ENCODE peak calls at places on chromosomes 11 and 22, in six cellular contexts. U is H9, P is PC-9, Q is HCT116, L is OCI-LY7, N is GM23248. E is an unnamed sample. For H4K20me1, the result is how much of the 10 kb centered on the place peaks cover.

GRCh38 chr11:61853698-61854169 is 25.6 kb downstream of the FADS2 start:
- DNase-seq in U (peak), P (no peak), Q (no peak), L (no peak), N (no peak), E (no peak)

GRCh38 chr22:50695421-50696250 is 23.0 kb downstream of the SHANK3 start:
- DNase-seq in U (no peak), P (no peak), Q (no peak), L (no peak), N (no peak), E (no peak)

GRCh38 chr22:29313126-29314071 is 2.1 kb downstream of the RASL10A start:
- DNase-seq in U (peak), P (no peak), Q (peak), L (no peak), N (peak), E (no peak)

GRCh38 chr11:44699497-44699896 is 27.3 kb upstream of the TSPAN18 start:
- DNase-seq in U (no peak), P (no peak), Q (no peak), L (no peak), N (no peak), E (no peak)

GRCh38 chr11:128290106-128290840 is 297.1 kb downstream of the ETS1 start:
- DNase-seq in U (peak), P (peak), Q (peak), L (peak), N (peak), E (peak)

GRCh38 chr11:119370486-119371046 is 10.9 kb downstream of the USP2 start:
- DNase-seq in U (peak), P (no peak), Q (no peak), L (peak), N (peak), E (peak)

GRCh38 chr11:17734986-17735822 is 623 bp downstream of the KCNC1 start:
- DNase-seq in U (peak), P (no peak), Q (no peak), L (no peak), N (peak), E (peak)

GRCh38 chr11:123330071-123330470 is 100.0 kb upstream of the GRAMD1B start:
- DNase-seq in U (no peak), P (no peak), Q (no peak), L (no peak), N (no peak), E (no peak)

GRCh38 chr11:23540101-23540561 is 679.9 kb upstream of the CCDC179 start:
- DNase-seq in U (peak), P (no peak), Q (no peak), L (peak), N (peak), E (peak)

GRCh38 chr22:43802897-43803495 is 9.1 kb downstream of the EFCAB6 start:
- DNase-seq in U (no peak), P (no peak), Q (no peak), L (no peak), N (no peak), E (no peak)

GRCh38 chr11:45801723-45802315 is 3.1 kb upstream of the SLC35C1 start:
- DNase-seq in U (no peak), P (no peak), Q (no peak), L (peak), N (peak), E (no peak)

GRCh38 chr11:69892986-69893555 is 73.9 kb upstream of the FGF3 start:
- DNase-seq in U (no peak), P (peak), Q (no peak), L (no peak), N (no peak), E (no peak)

GRCh38 chr22:44098966-44099530 is 74.9 kb downstream of the PARVB start:
- DNase-seq in U (no peak), P (no peak), Q (no peak), L (no peak), N (no peak), E (no peak)

GRCh38 chr11:16001899-16002426 is 354.4 kb downstream of the SOX6 start:
- DNase-seq in U (no peak), P (peak), Q (peak), L (no peak), N (peak), E (no peak)

GRCh38 chr22:45055936-45056335 is 46.1 kb upstream of the PHF21B start:
- DNase-seq in U (no peak), P (no peak), Q (no peak), L (no peak), N (no peak), E (no peak)

GRCh38 chr11:118924591-118925585 is 838 bp downstream of the BCL9L start:
- DNase-seq in U (peak), P (no peak), Q (no peak), L (peak), N (peak), E (peak)

GRCh38 chr11:33531743-33532181 is 168.9 kb downstream of the C11orf91 start:
- DNase-seq in U (no peak), P (no peak), Q (no peak), L (no peak), N (peak), E (no peak)

GRCh38 chr11:693415-693831 is 1.6 kb downstream of the DEAF1 start:
- DNase-seq in U (no peak), P (no peak), Q (no peak), L (no peak), N (peak), E (peak)

GRCh38 chr22:41762980-41763779 is 37.3 kb upstream of the CCDC134 start:
- DNase-seq in U (peak), P (no peak), Q (peak), L (peak), N (no peak), E (peak)

GRCh38 chr11:95831198-95831883 is 41.0 kb downstream of the CEP57 start:
- DNase-seq in U (no peak), P (peak), Q (no peak), L (no peak), N (peak), E (peak)

GRCh38 chr11:96137357-96137756 is 205.6 kb downstream of the MAML2 start:
- DNase-seq in U (no peak), P (peak), Q (no peak), L (no peak), N (no peak), E (no peak)

GRCh38 chr11:16080688-16081388 is 275.5 kb downstream of the SOX6 start:
- DNase-seq in U (no peak), P (no peak), Q (no peak), L (no peak), N (no peak), E (no peak)

GRCh38 chr22:22508274-22509176 is at the start of gene ZNF280B:
- DNase-seq in U (peak), P (peak), Q (peak), L (peak), N (peak), E (peak)

GRCh38 chr22:40178417-40179409 is 988 bp downstream of the TNRC6B start:
- DNase-seq in U (peak), P (no peak), Q (no peak), L (peak), N (peak), E (peak)

GRCh38 chr11:63834532-63835155 is 4.3 kb upstream of the MARK2 start:
- DNase-seq in U (no peak), P (no peak), Q (no peak), L (no peak), N (no peak), E (no peak)

DNA sequence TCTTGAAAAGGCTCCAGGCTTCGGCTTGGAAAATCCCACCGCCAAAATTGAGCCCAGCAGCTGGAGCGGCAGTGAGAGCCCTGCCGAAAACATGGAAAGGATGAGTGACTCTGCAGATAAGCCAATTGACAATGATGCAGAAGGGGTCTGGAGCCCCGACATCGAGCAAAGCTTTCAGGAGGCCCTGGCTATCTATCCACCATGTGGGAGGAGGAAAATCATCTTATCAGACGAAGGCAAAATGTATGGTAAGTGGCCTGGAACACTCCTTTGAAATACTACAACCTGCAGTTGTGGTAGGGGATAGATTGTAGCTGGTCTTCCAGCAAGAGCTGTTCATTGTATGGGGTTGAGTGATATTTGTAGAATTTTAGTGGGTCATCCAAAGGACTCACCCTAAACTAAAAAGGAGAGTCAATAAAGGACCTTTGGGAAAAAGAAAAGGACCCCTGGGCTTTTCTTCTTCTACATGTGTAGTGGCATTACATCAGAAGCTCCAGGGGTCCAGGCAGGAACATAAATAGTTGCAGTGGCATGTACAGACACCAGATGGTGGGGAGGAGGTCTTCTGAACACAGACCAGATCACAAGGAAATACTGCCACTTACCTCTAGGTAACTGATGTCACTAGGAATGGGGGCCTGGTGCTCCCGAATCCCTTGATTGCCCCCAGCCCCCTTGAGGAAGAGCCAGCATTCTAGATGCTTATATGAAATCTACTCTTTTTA is 90.1 kb downstream of the TEAD1 start:
- DNase-seq in U (no peak), P (no peak), Q (no peak), L (no peak), N (no peak), E (peak)
- H4K20me1 ChIP-seq in U (under half), P (under half), Q (under half), L (under half), N (under half), E (under half)

DNA sequence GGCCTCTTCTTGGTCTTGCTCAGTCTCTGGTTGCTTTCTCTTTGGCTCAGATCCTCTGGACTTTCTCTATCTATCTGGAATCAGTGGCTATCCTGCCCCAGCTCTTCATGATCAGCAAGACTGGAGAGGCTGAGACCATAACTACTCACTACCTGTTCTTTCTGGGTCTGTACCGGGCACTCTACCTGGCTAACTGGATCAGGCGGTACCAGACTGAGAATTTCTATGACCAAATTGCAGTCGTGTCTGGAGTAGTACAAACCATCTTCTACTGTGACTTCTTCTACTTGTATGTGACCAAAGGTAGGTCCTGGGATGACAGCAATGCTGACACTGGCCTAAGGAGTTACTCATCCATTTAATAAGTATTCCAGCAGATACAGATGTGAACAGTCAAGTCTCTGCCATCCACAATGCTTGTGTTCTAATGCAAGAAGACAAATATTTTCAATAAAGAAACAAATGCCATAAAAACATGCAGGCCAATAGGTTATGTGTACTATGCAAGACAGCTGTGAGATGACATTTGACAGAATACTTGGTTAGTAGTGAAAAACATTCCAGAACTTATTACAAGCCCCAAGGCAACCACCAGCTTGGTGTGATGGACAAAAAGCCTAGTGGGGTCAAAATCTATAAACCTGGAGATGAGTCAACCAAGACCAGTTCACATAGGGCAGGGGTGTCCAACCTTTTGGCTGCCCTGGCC is 13.4 kb downstream of the KDELR3 start:
- DNase-seq in U (no peak), P (no peak), Q (no peak), L (no peak), N (no peak), E (no peak)
- H4K20me1 ChIP-seq in U (under half), P (under half), Q (under half), L (under half), N (under half), E (under half)

GRCh38 chr22:46731246-46732040 is 6.6 kb downstream of the CERK start:
- DNase-seq in U (peak), P (no peak), Q (no peak), L (no peak), N (peak), E (no peak)

GRCh38 chr22:46732041-46732379 is 6.0 kb downstream of the CERK start:
- DNase-seq in U (no peak), P (no peak), Q (no peak), L (no peak), N (no peak), E (no peak)

GRCh38 chr22:46732513-46732912 is 5.5 kb downstream of the CERK start:
- DNase-seq in U (no peak), P (no peak), Q (no peak), L (no peak), N (no peak), E (no peak)

GRCh38 chr22:46728470-46728869 is 9.6 kb downstream of the CERK start:
- DNase-seq in U (no peak), P (no peak), Q (no peak), L (no peak), N (no peak), E (no peak)

DNA sequence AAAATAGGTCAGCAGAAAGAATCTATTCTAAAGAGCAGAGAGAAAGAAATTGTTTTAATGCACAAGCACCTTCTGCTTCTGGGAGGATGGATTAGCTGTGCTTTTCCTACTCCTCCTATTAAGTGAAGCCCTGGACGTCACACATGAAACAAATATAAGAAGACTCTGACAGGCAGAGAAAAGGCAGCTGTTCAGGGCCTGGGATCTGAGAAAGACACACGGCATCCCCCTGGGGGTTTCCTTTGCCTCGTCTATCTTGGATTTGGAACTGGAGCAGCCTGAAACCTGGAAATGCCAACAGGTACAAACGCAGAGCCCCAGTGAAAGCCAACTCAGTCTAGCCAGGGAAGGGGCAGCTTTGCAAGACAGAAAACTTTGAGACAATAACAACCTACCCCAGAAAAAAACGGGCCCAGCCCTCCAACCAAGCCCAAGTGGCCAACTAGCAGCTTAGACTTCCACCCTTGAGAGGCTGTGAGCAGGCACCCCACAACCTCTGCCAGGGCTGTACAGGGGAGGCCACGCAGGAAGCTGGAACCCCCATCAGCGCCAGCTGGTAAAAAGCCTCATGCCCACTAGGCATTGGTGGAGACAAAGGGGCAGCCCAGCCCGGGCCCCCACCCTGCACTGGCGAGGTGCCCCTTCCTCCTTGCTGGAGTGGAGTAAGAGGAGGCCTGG is 7.3 kb downstream of the CERK start:
- DNase-seq in U (no peak), P (no peak), Q (no peak), L (no peak), N (no peak), E (no peak)
- H4K20me1 ChIP-seq in U (under half), P (under half), Q (under half), L (under half), N (under half), E (under half)

GRCh38 chr22:17918840-17919239 is 105.5 kb downstream of the MICAL3 start:
- DNase-seq in U (no peak), P (peak), Q (no peak), L (no peak), N (peak), E (no peak)

GRCh38 chr22:17916226-17916889 is 108.0 kb downstream of the MICAL3 start:
- DNase-seq in U (no peak), P (no peak), Q (no peak), L (no peak), N (no peak), E (no peak)

GRCh38 chr22:17915676-17916075 is 108.7 kb downstream of the MICAL3 start:
- DNase-seq in U (no peak), P (no peak), Q (no peak), L (no peak), N (no peak), E (no peak)

GRCh38 chr22:17919276-17920144 is 104.9 kb downstream of the MICAL3 start:
- DNase-seq in U (peak), P (no peak), Q (no peak), L (no peak), N (no peak), E (no peak)

DNA sequence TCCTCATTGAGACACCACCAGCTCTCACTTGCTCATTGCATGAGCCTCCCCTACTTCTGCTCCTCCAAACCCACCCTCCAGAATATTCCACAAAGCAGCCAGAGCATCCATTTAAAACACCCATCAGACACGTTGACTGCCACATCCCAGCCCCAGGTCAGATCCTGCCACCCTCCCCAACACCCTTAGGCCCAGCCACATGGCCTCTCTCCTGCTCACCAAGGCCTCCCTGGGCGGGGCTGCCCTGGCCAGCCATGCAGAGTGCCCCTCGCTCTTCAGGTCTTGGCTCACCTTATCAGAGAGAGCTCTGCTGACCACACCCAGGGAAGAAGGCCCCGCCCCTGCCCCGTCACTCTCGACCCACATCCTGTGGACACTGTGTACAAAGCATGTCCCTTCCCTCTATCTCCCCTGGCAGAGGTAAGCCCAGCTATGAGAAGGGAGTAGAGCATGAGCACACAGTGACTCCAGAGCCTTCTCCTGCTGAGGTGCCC is 106.8 kb downstream of the MICAL3 start:
- DNase-seq in U (no peak), P (no peak), Q (no peak), L (peak), N (no peak), E (no peak)
- H4K20me1 ChIP-seq in U (under half), P (under half), Q (under half), L (under half), N (under half), E (under half)

GRCh38 chr11:47573321-47573720 is 5.4 kb downstream of the KBTBD4 start:
- DNase-seq in U (no peak), P (no peak), Q (no peak), L (no peak), N (no peak), E (no peak)
- H4K20me1 ChIP-seq in U (under half), P (under half), Q (under half), L (under half), N (under half), E (under half)